ENCODE peak calls at places on chromosomes 5 and 9, in nine cellular contexts. Z is tibial artery, R is PC-3, L is testis, M is OCI-LY7, V is brain microvascular endothelial cell, W is heart left ventricle, K is Peyer's patch, O is heart right ventricle. H is an unnamed sample. For H3K36me3, the result is how much of the 10 kb centered on the place peaks cover.

GRCh38 chr5:128224336-128224735 is 140.8 kb downstream of the SLC12A2 start:
- DNase-seq in L (no peak), Z (no peak), O (no peak), R (no peak), V (no peak), K (no peak), W (no peak), M (no peak), H (no peak)

GRCh38 chr5:1881731-1882336 is 891 bp downstream of the IRX4 start:
- DNase-seq in K (no peak), O (no peak), Z (no peak), L (no peak), W (no peak), V (no peak), M (no peak), R (no peak), H (no peak)

GRCh38 chr5:149388498-149389190 is 9.6 kb upstream of the IL17B start:
- DNase-seq in L (no peak), W (no peak), M (no peak), K (no peak), V (no peak), O (no peak), R (no peak), Z (no peak), H (no peak)

GRCh38 chr5:67160985-67161384 is 35.6 kb downstream of the CD180 start:
- DNase-seq in Z (no peak), L (no peak), R (peak), M (no peak), O (no peak), V (peak), W (no peak), K (no peak), H (peak)

GRCh38 chr9:71755230-71755629 is 13.1 kb downstream of the CEMIP2 start:
- DNase-seq in Z (no peak), M (no peak), O (no peak), K (no peak), R (no peak), L (no peak), W (no peak), V (no peak), H (no peak)

GRCh38 chr5:107651326-107651725 is 19.4 kb downstream of the EFNA5 start:
- DNase-seq in V (no peak), L (no peak), Z (no peak), K (no peak), R (no peak), W (no peak), M (no peak), O (no peak), H (no peak)

GRCh38 chr5:61549530-61549929 is 217.5 kb downstream of the ZSWIM6 start:
- DNase-seq in O (no peak), K (no peak), L (no peak), M (no peak), Z (no peak), W (no peak), V (no peak), R (no peak), H (no peak)

GRCh38 chr9:121684381-121685145 is 33.1 kb downstream of the DAB2IP start:
- DNase-seq in Z (peak), M (peak), W (no peak), O (no peak), K (peak), V (no peak), L (peak), R (peak), H (no peak)

GRCh38 chr5:32001722-32002121 is 172.4 kb downstream of the GOLPH3 start:
- DNase-seq in O (no peak), M (no peak), Z (no peak), K (no peak), R (no peak), W (no peak), L (no peak), V (no peak), H (no peak)

GRCh38 chr5:51567636-51568035 is 184.4 kb downstream of the ISL1 start:
- DNase-seq in M (no peak), W (no peak), R (no peak), L (no peak), K (no peak), V (no peak), Z (no peak), O (no peak), H (no peak)

DNA sequence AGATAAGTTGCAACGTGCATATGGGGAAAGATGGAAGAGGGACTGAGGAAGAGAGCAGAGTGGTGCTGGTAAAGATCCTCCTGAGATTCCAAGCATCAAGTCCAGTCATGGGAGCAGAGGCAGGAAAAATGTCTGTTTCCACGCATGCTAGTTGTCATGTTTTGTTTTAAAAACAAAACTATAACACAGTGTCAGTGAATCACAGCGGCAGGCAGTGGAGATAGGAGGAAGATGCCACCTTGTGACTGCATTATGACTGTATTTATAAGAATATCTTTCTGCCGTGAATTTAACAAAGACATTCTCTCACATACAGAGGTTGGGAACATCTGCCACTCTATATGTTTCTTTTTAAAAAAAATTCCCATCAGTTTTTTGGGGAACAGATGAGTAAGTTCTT is 3.7 kb upstream of the SVEP1 start:
- DNase-seq in W (no peak), L (no peak), Z (no peak), R (peak), O (no peak), V (peak), K (no peak), M (no peak), H (no peak)
- TF ChIP-seq CTCF in W (no peak), L (no peak), Z (no peak), R (peak), O (peak), V (peak), K (no peak), M (no peak), H (no peak)

GRCh38 chr9:127812009-127812408 is 9.3 kb downstream of the FPGS start:
- DNase-seq in R (no peak), W (no peak), K (no peak), M (no peak), L (no peak), O (no peak), Z (no peak), V (no peak), H (no peak)
- H3K36me3 ChIP-seq in R (under half), W (under half), K (under half), M (half or more), L (under half), O (half or more), Z (half or more), V (half or more), H (under half)

GRCh38 chr5:43400082-43400481 is 12.1 kb downstream of the CCL28 start:
- DNase-seq in O (no peak), Z (no peak), M (no peak), V (no peak), W (no peak), L (no peak), R (peak), K (no peak), H (no peak)

GRCh38 chr5:43396762-43397304 is 15.4 kb downstream of the CCL28 start:
- DNase-seq in R (peak), K (peak), Z (peak), L (peak), M (no peak), O (peak), V (no peak), W (peak), H (no peak)

DNA sequence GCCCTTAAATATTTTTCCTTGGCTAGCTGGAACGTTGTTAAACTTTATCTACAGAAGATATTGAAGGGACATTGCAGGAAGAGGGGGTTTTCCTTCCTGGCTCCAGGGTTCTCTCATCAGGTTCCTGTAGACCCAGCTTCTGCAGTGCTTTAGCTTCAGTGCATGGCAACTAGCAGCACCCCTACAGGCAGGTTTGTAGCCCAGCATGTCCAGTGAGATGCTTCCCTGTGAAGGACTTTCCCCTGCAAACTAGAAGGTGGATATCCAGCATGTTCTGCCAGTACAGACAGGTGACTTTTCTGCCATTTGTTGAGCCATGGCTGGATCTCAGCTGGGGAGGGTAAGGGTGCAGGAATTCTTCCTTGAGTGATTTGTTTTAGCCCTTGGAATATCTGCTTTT is 10.4 kb downstream of the CCL28 start:
- DNase-seq in Z (no peak), L (no peak), O (no peak), K (peak), W (no peak), V (no peak), R (peak), M (peak), H (no peak)
- TF ChIP-seq CTCF in Z (no peak), L (no peak), O (no peak), K (peak), W (no peak), V (peak), R (peak), M (peak), H (peak)

GRCh38 chr5:37304888-37305287 is 55.7 kb upstream of the CPLANE1 start:
- DNase-seq in Z (no peak), M (no peak), L (no peak), W (no peak), O (no peak), R (no peak), K (no peak), V (no peak), H (no peak)
- H3K36me3 ChIP-seq in Z (half or more), M (half or more), L (under half), W (under half), O (half or more), R (half or more), K (under half), V (half or more), H (under half)

DNA sequence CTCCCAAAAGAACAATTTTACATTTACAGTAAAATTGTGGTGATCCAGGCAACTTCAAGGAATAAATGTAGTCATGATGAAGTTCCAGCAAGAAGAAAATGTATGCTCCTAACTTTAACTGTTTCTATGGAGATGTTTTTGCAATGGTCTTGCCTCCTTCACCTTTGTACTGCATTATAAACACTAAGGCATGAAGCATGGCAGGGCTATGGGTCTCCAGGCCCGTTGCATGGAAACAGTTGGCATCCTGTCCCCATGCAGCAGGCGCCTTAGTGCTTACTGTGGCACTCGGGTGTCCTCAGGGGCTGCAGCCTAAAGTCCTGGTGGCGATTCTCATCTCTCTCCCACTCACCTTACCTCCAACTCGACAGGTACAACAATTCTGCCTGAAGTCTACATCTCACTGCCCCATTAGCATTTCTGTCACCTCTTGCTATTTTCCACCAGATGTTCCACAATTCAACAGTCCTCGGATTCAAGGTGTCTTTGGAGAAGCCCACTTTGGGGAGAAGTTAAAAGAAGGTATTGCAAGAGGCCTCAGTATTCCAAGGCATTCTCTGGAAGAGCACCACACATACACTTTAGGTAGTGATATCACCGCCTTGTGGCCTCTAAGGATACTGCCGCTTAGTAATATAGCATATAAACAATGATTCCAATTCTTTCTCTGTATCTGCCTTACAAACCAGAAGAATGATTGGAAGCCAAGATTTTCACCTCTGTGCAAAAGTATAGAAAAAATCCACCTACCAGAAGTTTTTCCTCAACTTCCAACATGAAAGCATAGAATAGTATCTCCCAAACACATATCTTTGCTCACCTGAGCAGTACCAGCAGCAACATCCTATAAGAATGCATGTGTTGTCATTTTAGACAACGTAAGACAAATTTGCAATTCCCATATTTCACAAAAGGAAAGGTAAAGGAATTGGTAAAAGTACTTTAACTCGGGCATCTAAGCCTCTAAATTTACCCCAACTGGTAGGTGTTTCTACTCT is 5.1 kb downstream of the LIFR start:
- DNase-seq in W (no peak), Z (peak), K (no peak), O (no peak), L (peak), V (peak), R (peak), M (peak), H (no peak)
- TF ChIP-seq CTCF in W (peak), Z (peak), K (peak), O (peak), L (peak), V (peak), R (peak), M (peak), H (peak)